ENCODE peak calls at places on chromosomes 2 and 18, in eight cellular contexts. One of them, this sample, is unnamed.

GRCh38 chr18:413263-413662 is 87.2 kb downstream of the COLEC12 start:
- DNase-seq in fibroblast of mammary gland: peak; percentile 64
- DNase-seq in GM23248: peak; percentile 51
- DNase-seq in fibroblast of lung: peak; percentile 68
- DNase-seq in fibroblast of pulmonary artery: peak; percentile 72
- DNase-seq in cardiac fibroblast: peak; percentile 50
- DNase-seq in CD8-positive, alpha-beta memory T cell: no peak
- DNase-seq in AG09309: no peak
- DNase-seq in this sample: peak; percentile 44

GRCh38 chr2:76953733-76954347 is 568.3 kb downstream of the LRRTM4 start:
- DNase-seq in fibroblast of mammary gland: peak; percentile 22
- DNase-seq in CD8-positive, alpha-beta memory T cell: no peak
- DNase-seq in fibroblast of pulmonary artery: peak; percentile 59
- DNase-seq in AG09309: no peak
- DNase-seq in GM23248: peak; percentile 41
- DNase-seq in fibroblast of lung: peak; percentile 12
- DNase-seq in cardiac fibroblast: peak; percentile 50
- DNase-seq in this sample: peak; percentile 1

GRCh38 chr2:106115250-106115649 is 78.9 kb downstream of the UXS1 start:
- DNase-seq in fibroblast of mammary gland: peak; percentile 76
- DNase-seq in fibroblast of pulmonary artery: peak; percentile 45
- DNase-seq in CD8-positive, alpha-beta memory T cell: no peak
- DNase-seq in AG09309: peak; percentile 35
- DNase-seq in cardiac fibroblast: peak; percentile 20
- DNase-seq in fibroblast of lung: peak; percentile 67
- DNase-seq in GM23248: peak; percentile 60
- DNase-seq in this sample: peak; percentile 59

GRCh38 chr2:53460347-53460746 is 307.3 kb upstream of the CHAC2 start:
- DNase-seq in GM23248: peak; percentile 14
- DNase-seq in AG09309: no peak
- DNase-seq in CD8-positive, alpha-beta memory T cell: no peak
- DNase-seq in fibroblast of mammary gland: no peak
- DNase-seq in fibroblast of pulmonary artery: no peak
- DNase-seq in cardiac fibroblast: no peak
- DNase-seq in fibroblast of lung: peak; percentile 17
- DNase-seq in this sample: no peak

GRCh38 chr18:38796762-38797161 is 1231.2 kb upstream of the CELF4 start:
- DNase-seq in fibroblast of lung: no peak
- DNase-seq in cardiac fibroblast: no peak
- DNase-seq in CD8-positive, alpha-beta memory T cell: no peak
- DNase-seq in fibroblast of pulmonary artery: no peak
- DNase-seq in fibroblast of mammary gland: no peak
- DNase-seq in GM23248: no peak
- DNase-seq in AG09309: no peak
- DNase-seq in this sample: no peak

GRCh38 chr2:230205721-230206120 is 14.1 kb downstream of the SP110 start:
- DNase-seq in fibroblast of lung: no peak
- DNase-seq in AG09309: no peak
- DNase-seq in CD8-positive, alpha-beta memory T cell: no peak
- DNase-seq in cardiac fibroblast: no peak
- DNase-seq in GM23248: no peak
- DNase-seq in fibroblast of mammary gland: no peak
- DNase-seq in fibroblast of pulmonary artery: no peak
- DNase-seq in this sample: no peak

GRCh38 chr2:2083113-2083757 is 247.8 kb downstream of the MYT1L start:
- DNase-seq in CD8-positive, alpha-beta memory T cell: no peak
- DNase-seq in fibroblast of lung: no peak
- DNase-seq in fibroblast of pulmonary artery: no peak
- DNase-seq in GM23248: no peak
- DNase-seq in AG09309: no peak
- DNase-seq in fibroblast of mammary gland: no peak
- DNase-seq in cardiac fibroblast: no peak
- DNase-seq in this sample: no peak

GRCh38 chr2:188322569-188323531 is 31.2 kb downstream of the GULP1 start:
- DNase-seq in GM23248: peak; percentile 44
- DNase-seq in fibroblast of mammary gland: peak; percentile 40
- DNase-seq in fibroblast of pulmonary artery: peak; percentile 42
- DNase-seq in AG09309: no peak
- DNase-seq in cardiac fibroblast: peak; percentile 21
- DNase-seq in fibroblast of lung: peak; percentile 96
- DNase-seq in CD8-positive, alpha-beta memory T cell: no peak
- DNase-seq in this sample: no peak

GRCh38 chr18:12911025-12911927 is 27.2 kb upstream of the PTPN2 start:
- DNase-seq in CD8-positive, alpha-beta memory T cell: peak; percentile 35
- DNase-seq in cardiac fibroblast: peak; percentile 13
- DNase-seq in fibroblast of lung: peak; percentile 55
- DNase-seq in fibroblast of mammary gland: peak; percentile 8
- DNase-seq in fibroblast of pulmonary artery: peak; percentile 3
- DNase-seq in AG09309: no peak
- DNase-seq in GM23248: peak; percentile 32
- DNase-seq in this sample: peak; percentile 3

GRCh38 chr2:137367361-137367760 is 596.9 kb upstream of the HNMT start:
- DNase-seq in AG09309: no peak
- DNase-seq in GM23248: peak; percentile 38
- DNase-seq in CD8-positive, alpha-beta memory T cell: no peak
- DNase-seq in cardiac fibroblast: no peak
- DNase-seq in fibroblast of pulmonary artery: peak; percentile 6
- DNase-seq in fibroblast of lung: peak; percentile 6
- DNase-seq in fibroblast of mammary gland: peak; percentile 28
- DNase-seq in this sample: no peak

GRCh38 chr2:236264256-236264655 is at the start of gene ASB18:
- DNase-seq in fibroblast of mammary gland: no peak
- DNase-seq in cardiac fibroblast: no peak
- DNase-seq in GM23248: no peak
- DNase-seq in CD8-positive, alpha-beta memory T cell: no peak
- DNase-seq in fibroblast of pulmonary artery: no peak
- DNase-seq in AG09309: no peak
- DNase-seq in fibroblast of lung: no peak
- DNase-seq in this sample: no peak

GRCh38 chr2:149329068-149329467 is 1.3 kb upstream of the LYPD6 start:
- DNase-seq in AG09309: no peak
- DNase-seq in fibroblast of mammary gland: no peak
- DNase-seq in fibroblast of pulmonary artery: no peak
- DNase-seq in fibroblast of lung: no peak
- DNase-seq in GM23248: peak; percentile 17
- DNase-seq in CD8-positive, alpha-beta memory T cell: no peak
- DNase-seq in cardiac fibroblast: no peak
- DNase-seq in this sample: no peak

GRCh38 chr18:26639149-26639548 is 90.8 kb upstream of the KCTD1 start:
- DNase-seq in AG09309: no peak
- DNase-seq in fibroblast of pulmonary artery: no peak
- DNase-seq in GM23248: no peak
- DNase-seq in cardiac fibroblast: no peak
- DNase-seq in fibroblast of lung: no peak
- DNase-seq in CD8-positive, alpha-beta memory T cell: no peak
- DNase-seq in fibroblast of mammary gland: no peak
- DNase-seq in this sample: no peak

GRCh38 chr18:24063121-24063731 is 48.7 kb downstream of the TTC39C start:
- DNase-seq in fibroblast of mammary gland: peak; percentile 79
- DNase-seq in CD8-positive, alpha-beta memory T cell: no peak
- DNase-seq in fibroblast of lung: peak; percentile 80
- DNase-seq in fibroblast of pulmonary artery: peak; percentile 16
- DNase-seq in cardiac fibroblast: peak; percentile 25
- DNase-seq in GM23248: peak; percentile 66
- DNase-seq in AG09309: no peak
- DNase-seq in this sample: peak; percentile 50

DNA sequence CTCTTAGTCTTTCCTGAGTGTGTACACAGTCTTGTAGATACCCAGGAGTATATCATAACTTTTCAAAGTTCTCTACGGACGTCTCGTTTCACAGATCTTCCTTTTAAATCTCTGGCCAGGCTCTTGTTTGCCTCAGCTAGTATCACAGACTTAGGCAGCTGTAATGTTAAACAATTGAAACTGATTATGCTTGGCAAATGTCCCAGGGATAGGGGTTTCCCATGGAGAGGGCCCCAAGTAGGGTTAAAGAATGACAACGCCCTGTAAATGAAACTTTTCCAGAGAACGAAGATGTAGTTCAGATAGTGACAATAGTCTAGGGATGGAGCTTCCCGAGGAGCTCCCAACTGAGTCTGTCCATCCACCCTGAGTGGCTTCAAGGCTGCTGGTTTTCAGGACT is 9.2 kb downstream of the NEURL3 start:
- DNase-seq in fibroblast of lung: no peak
- DNase-seq in CD8-positive, alpha-beta memory T cell: no peak
- DNase-seq in GM23248: no peak
- DNase-seq in AG09309: no peak
- DNase-seq in fibroblast of pulmonary artery: peak; percentile 26
- DNase-seq in cardiac fibroblast: no peak
- DNase-seq in fibroblast of mammary gland: no peak
- DNase-seq in this sample: no peak
- H3K4me3 ChIP-seq in fibroblast of lung: no peak overlapping the region
- H3K4me3 ChIP-seq in CD8-positive, alpha-beta memory T cell: no peak overlapping the region
- H3K4me3 ChIP-seq in GM23248: no peak overlapping the region
- H3K4me3 ChIP-seq in AG09309: no peak overlapping the region
- H3K4me3 ChIP-seq in fibroblast of pulmonary artery: no peak overlapping the region
- H3K4me3 ChIP-seq in cardiac fibroblast: no peak overlapping the region
- H3K4me3 ChIP-seq in fibroblast of mammary gland: no peak overlapping the region
- H3K4me3 ChIP-seq in this sample: no peak overlapping the region

GRCh38 chr2:41933585-41934322 is 114.1 kb upstream of the PKDCC start:
- DNase-seq in cardiac fibroblast: peak; percentile 97
- DNase-seq in fibroblast of lung: peak; percentile 96
- DNase-seq in fibroblast of pulmonary artery: peak; percentile 97
- DNase-seq in fibroblast of mammary gland: peak; percentile 98
- DNase-seq in GM23248: peak; percentile 97
- DNase-seq in CD8-positive, alpha-beta memory T cell: no peak
- DNase-seq in AG09309: peak; percentile 80
- DNase-seq in this sample: peak; percentile 94

GRCh38 chr2:41932241-41933034 is 115.4 kb upstream of the PKDCC start:
- DNase-seq in AG09309: no peak
- DNase-seq in CD8-positive, alpha-beta memory T cell: no peak
- DNase-seq in fibroblast of pulmonary artery: peak; percentile 94
- DNase-seq in cardiac fibroblast: peak; percentile 99
- DNase-seq in fibroblast of mammary gland: peak; percentile 99
- DNase-seq in GM23248: peak; percentile 75
- DNase-seq in fibroblast of lung: peak; percentile 96
- DNase-seq in this sample: peak; percentile 82

GRCh38 chr2:41933035-41933429 is 114.8 kb upstream of the PKDCC start:
- DNase-seq in fibroblast of mammary gland: no peak
- DNase-seq in CD8-positive, alpha-beta memory T cell: no peak
- DNase-seq in cardiac fibroblast: no peak
- DNase-seq in fibroblast of pulmonary artery: no peak
- DNase-seq in fibroblast of lung: peak; percentile 61
- DNase-seq in AG09309: no peak
- DNase-seq in GM23248: no peak
- DNase-seq in this sample: no peak

GRCh38 chr2:41928593-41928992 is 119.2 kb upstream of the PKDCC start:
- DNase-seq in CD8-positive, alpha-beta memory T cell: no peak
- DNase-seq in AG09309: peak; percentile 55
- DNase-seq in fibroblast of lung: peak; percentile 82
- DNase-seq in GM23248: peak; percentile 94
- DNase-seq in fibroblast of mammary gland: peak; percentile 86
- DNase-seq in cardiac fibroblast: peak; percentile 82
- DNase-seq in fibroblast of pulmonary artery: peak; percentile 76
- DNase-seq in this sample: peak; percentile 82

DNA sequence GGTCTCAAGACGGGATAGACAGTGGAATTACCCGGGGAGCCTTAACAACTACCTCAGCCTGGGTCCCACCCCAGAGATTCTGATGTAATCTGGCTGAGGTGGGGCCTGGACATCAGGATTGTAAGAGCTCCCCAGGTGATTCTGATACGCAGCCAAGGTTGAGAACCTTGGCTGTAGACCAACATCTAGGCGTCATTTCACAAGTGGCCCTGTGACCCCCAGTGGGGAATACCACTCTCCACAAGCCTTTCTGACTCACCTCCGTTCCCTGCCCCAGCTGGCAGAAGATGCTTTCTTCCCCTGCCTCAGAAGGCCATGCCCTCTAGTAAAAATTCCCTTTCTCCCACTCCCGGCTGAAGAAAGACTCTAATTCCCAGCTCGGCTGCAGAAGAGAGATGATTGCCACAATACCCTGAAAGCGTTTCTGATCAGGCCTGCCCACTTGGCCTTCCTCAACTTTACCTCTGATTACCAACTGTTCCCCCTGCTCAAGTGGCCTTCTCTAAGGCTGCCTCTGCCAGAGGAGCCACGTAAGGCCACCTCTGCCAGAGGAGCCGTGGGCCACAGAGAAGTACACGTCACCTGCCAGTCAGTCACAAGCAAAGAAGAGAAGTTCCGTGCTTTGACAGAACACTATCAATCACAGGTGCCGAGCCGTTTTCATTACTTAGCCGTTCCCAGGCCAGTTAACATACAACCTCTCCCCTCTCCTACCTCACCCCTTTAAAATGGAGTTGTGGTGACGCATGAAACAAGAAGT is 116.8 kb upstream of the PKDCC start:
- DNase-seq in GM23248: peak; percentile 33
- DNase-seq in AG09309: peak; percentile 64
- DNase-seq in fibroblast of lung: peak; percentile 67
- DNase-seq in CD8-positive, alpha-beta memory T cell: no peak
- DNase-seq in fibroblast of pulmonary artery: no peak
- DNase-seq in fibroblast of mammary gland: peak; percentile 85
- DNase-seq in cardiac fibroblast: peak; percentile 70
- DNase-seq in this sample: no peak
- H3K4me3 ChIP-seq in GM23248: no peak overlapping the region
- H3K4me3 ChIP-seq in AG09309: no peak overlapping the region
- H3K4me3 ChIP-seq in fibroblast of lung: no peak overlapping the region
- H3K4me3 ChIP-seq in CD8-positive, alpha-beta memory T cell: no peak overlapping the region
- H3K4me3 ChIP-seq in fibroblast of pulmonary artery: no peak overlapping the region
- H3K4me3 ChIP-seq in fibroblast of mammary gland: no peak overlapping the region
- H3K4me3 ChIP-seq in cardiac fibroblast: no peak overlapping the region
- H3K4me3 ChIP-seq in this sample: no peak overlapping the region

GRCh38 chr18:78448106-78448505 is 531.5 kb upstream of the SALL3 start:
- DNase-seq in fibroblast of lung: no peak
- DNase-seq in fibroblast of pulmonary artery: no peak
- DNase-seq in fibroblast of mammary gland: no peak
- DNase-seq in CD8-positive, alpha-beta memory T cell: no peak
- DNase-seq in AG09309: no peak
- DNase-seq in cardiac fibroblast: no peak
- DNase-seq in GM23248: no peak
- DNase-seq in this sample: no peak
- H3K4me3 ChIP-seq in fibroblast of lung: no peak overlapping the region
- H3K4me3 ChIP-seq in fibroblast of pulmonary artery: no peak overlapping the region
- H3K4me3 ChIP-seq in fibroblast of mammary gland: no peak overlapping the region
- H3K4me3 ChIP-seq in CD8-positive, alpha-beta memory T cell: no peak overlapping the region
- H3K4me3 ChIP-seq in AG09309: no peak overlapping the region
- H3K4me3 ChIP-seq in cardiac fibroblast: no peak overlapping the region
- H3K4me3 ChIP-seq in GM23248: no peak overlapping the region
- H3K4me3 ChIP-seq in this sample: no peak overlapping the region

DNA sequence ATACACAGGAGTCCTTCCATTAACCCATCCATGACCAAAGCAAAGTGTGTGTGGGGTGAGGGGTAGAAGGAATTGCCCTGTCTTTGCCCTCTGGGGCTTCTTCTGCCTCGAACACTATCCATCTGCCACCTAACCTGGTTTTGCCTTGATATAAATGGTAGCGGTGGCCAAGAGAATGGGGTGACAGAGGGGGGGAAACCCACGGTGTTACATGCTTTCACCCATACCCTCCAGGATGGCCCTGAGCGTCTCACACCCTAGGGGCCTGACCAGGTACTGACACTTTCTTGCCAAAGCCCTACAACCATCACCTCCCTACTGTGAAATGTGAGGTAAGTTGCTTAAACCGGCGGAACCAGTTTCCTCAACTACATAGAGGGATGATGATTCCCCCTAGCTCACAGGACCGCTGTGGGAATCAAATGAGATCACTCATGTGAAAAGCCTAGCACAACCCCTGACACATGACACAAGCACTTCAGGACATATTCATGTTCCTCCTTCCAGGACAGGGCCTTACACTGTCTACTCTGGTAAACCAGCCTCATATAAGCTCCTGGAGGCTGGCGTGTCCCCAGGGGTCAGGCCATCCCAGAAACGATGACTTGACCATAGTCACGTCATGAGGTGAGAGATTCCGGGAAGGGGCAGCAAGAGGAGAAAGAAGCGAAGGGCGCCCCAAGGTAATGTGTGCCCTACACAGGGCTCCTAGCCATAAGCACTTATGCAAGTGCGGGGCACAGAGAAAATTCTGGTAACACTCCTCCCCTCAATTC is 49.7 kb downstream of the C2orf42 start:
- DNase-seq in AG09309: no peak
- DNase-seq in fibroblast of pulmonary artery: no peak
- DNase-seq in cardiac fibroblast: peak; percentile 20
- DNase-seq in fibroblast of lung: peak; percentile 40
- DNase-seq in fibroblast of mammary gland: peak; percentile 69
- DNase-seq in GM23248: peak; percentile 53
- DNase-seq in CD8-positive, alpha-beta memory T cell: peak; percentile 59
- DNase-seq in this sample: peak; percentile 49
- H3K4me3 ChIP-seq in AG09309: peak overlapping the region; percentile 47
- H3K4me3 ChIP-seq in fibroblast of pulmonary artery: peak overlapping the region; percentile 59
- H3K4me3 ChIP-seq in cardiac fibroblast: no peak overlapping the region
- H3K4me3 ChIP-seq in fibroblast of lung: peak overlapping the region; percentile 50
- H3K4me3 ChIP-seq in fibroblast of mammary gland: peak overlapping the region; percentile 53
- H3K4me3 ChIP-seq in GM23248: peak overlapping the region; percentile 73
- H3K4me3 ChIP-seq in CD8-positive, alpha-beta memory T cell: peak overlapping the region; percentile 46
- H3K4me3 ChIP-seq in this sample: peak overlapping the region; percentile 71